ENCODE peak calls at places on chromosomes 12 and 14, in eight cellular contexts. G is effector memory CD4-positive, alpha-beta T cell; I is left ventricle myocardium inferior; S is ascending aorta; O is lower leg skin; X is uterus; T is GM12878; D is AG09309. F is an unnamed sample.

GRCh38 chr12:62912644-62913043 is 22.3 kb downstream of the PPM1H start:
- DNase-seq in G (no peak), I (no peak), S (no peak), O (no peak), X (no peak), T (no peak), D (no peak), F (no peak)

GRCh38 chr14:94805726-94806288 is 35.9 kb upstream of the GSC start:
- DNase-seq in G (no peak), I (no peak), S (no peak), O (no peak), X (no peak), T (no peak), D (no peak), F (no peak)

GRCh38 chr14:102234331-102235264 is 70.4 kb downstream of the MOK start:
- DNase-seq in G (no peak), I (no peak), S (no peak), O (no peak), X (no peak), T (no peak), D (no peak), F (no peak)

GRCh38 chr12:10030446-10030845 is at the start of gene CLEC9A:
- DNase-seq in G (no peak), I (no peak), S (no peak), O (no peak), X (no peak), T (no peak), D (no peak), F (no peak)

GRCh38 chr12:26648584-26648983 is 184.4 kb downstream of the ITPR2 start:
- DNase-seq in G (no peak), I (no peak), S (no peak), O (no peak), X (no peak), T (no peak), D (peak), F (no peak)

GRCh38 chr12:112309797-112310196 is 72.4 kb downstream of the HECTD4 start:
- DNase-seq in G (no peak), I (no peak), S (no peak), O (no peak), X (no peak), T (no peak), D (no peak), F (no peak)

GRCh38 chr14:100826371-100827139 is 637 bp downstream of the MEG3 start:
- DNase-seq in G (no peak), I (no peak), S (no peak), O (no peak), X (no peak), T (no peak), D (no peak), F (no peak)

GRCh38 chr14:62847168-62847567 is 198.1 kb downstream of the KCNH5 start:
- DNase-seq in G (no peak), I (no peak), S (no peak), O (no peak), X (no peak), T (no peak), D (no peak), F (no peak)

GRCh38 chr14:65226824-65227604 is 124.7 kb upstream of the MAX start:
- DNase-seq in G (no peak), I (no peak), S (no peak), O (no peak), X (no peak), T (no peak), D (no peak), F (no peak)

GRCh38 chr12:74889563-74890236 is 319.9 kb downstream of the KCNC2 start:
- DNase-seq in G (no peak), I (no peak), S (no peak), O (no peak), X (no peak), T (no peak), D (no peak), F (no peak)

GRCh38 chr12:69639400-69640016 is 28.8 kb upstream of the LRRC10 start:
- DNase-seq in G (peak), I (peak), S (no peak), O (no peak), X (peak), T (peak), D (no peak), F (peak)

GRCh38 chr12:124952801-124953200 is 36.1 kb downstream of the DHX37 start:
- DNase-seq in G (no peak), I (no peak), S (no peak), O (no peak), X (no peak), T (no peak), D (no peak), F (no peak)

GRCh38 chr12:59708059-59708458 is 112.2 kb downstream of the SLC16A7 start:
- DNase-seq in G (no peak), I (no peak), S (no peak), O (no peak), X (no peak), T (no peak), D (peak), F (no peak)

GRCh38 chr12:96425973-96426372 is 25.7 kb upstream of the CDK17 start:
- DNase-seq in G (no peak), I (no peak), S (no peak), O (no peak), X (no peak), T (no peak), D (peak), F (no peak)

GRCh38 chr12:77808534-77808933 is 22.2 kb upstream of the NAV3 start:
- DNase-seq in G (no peak), I (no peak), S (no peak), O (no peak), X (no peak), T (no peak), D (no peak), F (no peak)

GRCh38 chr14:77516111-77516510 is 17.5 kb upstream of the ISM2 start:
- DNase-seq in G (no peak), I (no peak), S (no peak), O (no peak), X (no peak), T (no peak), D (no peak), F (no peak)

GRCh38 chr14:21267431-21267845 is 1.8 kb downstream of the HNRNPC start:
- DNase-seq in G (no peak), I (no peak), S (no peak), O (no peak), X (no peak), T (no peak), D (no peak), F (no peak)

GRCh38 chr12:41619705-41620104 is 431.6 kb downstream of the PDZRN4 start:
- DNase-seq in G (no peak), I (no peak), S (no peak), O (no peak), X (no peak), T (no peak), D (no peak), F (no peak)

GRCh38 chr12:111031956-111032919 is 111.9 kb upstream of the MYL2 start:
- DNase-seq in G (no peak), I (no peak), S (no peak), O (no peak), X (no peak), T (no peak), D (no peak), F (no peak)

GRCh38 chr14:52895000-52895399 is 55.9 kb downstream of the FERMT2 start:
- DNase-seq in G (no peak), I (no peak), S (no peak), O (no peak), X (no peak), T (no peak), D (no peak), F (no peak)

GRCh38 chr14:101790232-101790631 is 28.7 kb downstream of the PPP2R5C start:
- DNase-seq in G (no peak), I (no peak), S (no peak), O (no peak), X (no peak), T (no peak), D (no peak), F (no peak)

GRCh38 chr14:30553311-30553989 is 5.5 kb upstream of the G2E3 start:
- DNase-seq in G (no peak), I (no peak), S (no peak), O (no peak), X (no peak), T (no peak), D (no peak), F (no peak)

GRCh38 chr12:64560395-64561301 is 49.6 kb upstream of the RASSF3 start:
- DNase-seq in G (no peak), I (no peak), S (no peak), O (no peak), X (peak), T (no peak), D (peak), F (peak)

GRCh38 chr12:50195832-50196231 is 28.7 kb upstream of the CERS5 start:
- DNase-seq in G (no peak), I (no peak), S (no peak), O (peak), X (peak), T (no peak), D (peak), F (no peak)

GRCh38 chr12:119669744-119670472 is 2.0 kb downstream of the PRKAB1 start:
- DNase-seq in G (no peak), I (no peak), S (no peak), O (no peak), X (no peak), T (no peak), D (no peak), F (no peak)

GRCh38 chr12:52952082-52952801 is 3.3 kb downstream of the KRT18 start:
- DNase-seq in G (no peak), I (no peak), S (no peak), O (no peak), X (no peak), T (no peak), D (no peak), F (no peak)

GRCh38 chr12:124157416-124157815 is 137.5 kb upstream of the RFLNA start:
- DNase-seq in G (no peak), I (no peak), S (no peak), O (no peak), X (no peak), T (no peak), D (no peak), F (no peak)

GRCh38 chr14:90851327-90852036 is 35.3 kb upstream of the TTC7B start:
- DNase-seq in G (no peak), I (no peak), S (no peak), O (no peak), X (no peak), T (no peak), D (no peak), F (no peak)

GRCh38 chr12:113874999-113875561 is 91.0 kb downstream of the RBM19 start:
- DNase-seq in G (no peak), I (no peak), S (no peak), O (no peak), X (no peak), T (no peak), D (peak), F (no peak)

GRCh38 chr12:30828686-30829085 is 73.9 kb upstream of the CAPRIN2 start:
- DNase-seq in G (no peak), I (no peak), S (no peak), O (no peak), X (no peak), T (no peak), D (no peak), F (no peak)

GRCh38 chr12:25997401-25997973 is 39.0 kb downstream of the RASSF8 start:
- DNase-seq in G (no peak), I (no peak), S (no peak), O (no peak), X (no peak), T (no peak), D (peak), F (no peak)

GRCh38 chr14:75147423-75148071 is 20.7 kb upstream of the NEK9 start:
- DNase-seq in G (no peak), I (peak), S (peak), O (peak), X (peak), T (no peak), D (peak), F (peak)

GRCh38 chr14:100649173-100649519 is 61.9 kb upstream of the BEGAIN start:
- DNase-seq in G (no peak), I (no peak), S (no peak), O (no peak), X (no peak), T (no peak), D (no peak), F (no peak)

GRCh38 chr12:6376965-6377666 is 1.8 kb upstream of the SCNN1A start:
- DNase-seq in G (no peak), I (no peak), S (no peak), O (no peak), X (peak), T (no peak), D (no peak), F (no peak)

GRCh38 chr12:121550974-121551631 is 29.7 kb downstream of the KDM2B start:
- DNase-seq in G (no peak), I (no peak), S (no peak), O (no peak), X (no peak), T (no peak), D (no peak), F (no peak)

GRCh38 chr12:97561321-97562230 is 99.0 kb downstream of the RMST start:
- DNase-seq in G (no peak), I (no peak), S (no peak), O (no peak), X (no peak), T (no peak), D (no peak), F (no peak)

GRCh38 chr12:80837342-80837978 is 100.3 kb downstream of the LIN7A start:
- DNase-seq in G (no peak), I (no peak), S (no peak), O (no peak), X (peak), T (no peak), D (peak), F (no peak)

GRCh38 chr12:459430-460258 is at the start of gene B4GALNT3:
- DNase-seq in G (peak), I (peak), S (peak), O (no peak), X (peak), T (no peak), D (no peak), F (peak)

GRCh38 chr14:23245282-23245681 is 7.5 kb downstream of the RNF212B start:
- DNase-seq in G (no peak), I (no peak), S (no peak), O (no peak), X (no peak), T (no peak), D (no peak), F (no peak)

DNA sequence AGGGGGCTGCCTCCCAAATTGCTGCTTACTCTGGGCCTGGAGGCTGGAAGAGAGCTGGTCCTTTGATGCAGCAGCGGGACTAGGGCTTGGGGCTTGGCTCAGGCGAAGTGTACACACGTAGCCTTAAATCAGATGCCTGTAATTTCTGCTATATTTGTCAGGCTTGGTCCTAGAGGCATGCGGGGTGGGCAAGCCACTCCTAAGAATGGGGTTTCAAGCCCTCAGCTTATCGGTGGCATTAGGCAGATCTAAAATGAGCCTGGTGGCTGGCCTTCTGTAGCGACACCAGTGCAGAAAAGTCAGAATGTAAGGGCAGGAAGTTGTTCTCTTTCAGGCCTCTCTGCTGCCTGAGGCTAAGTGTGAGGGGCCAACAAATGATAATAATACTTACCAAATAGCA is 927 bp upstream of the SLC8A3 start:
- DNase-seq in G (no peak), I (no peak), S (no peak), O (no peak), X (no peak), T (no peak), D (no peak), F (no peak)
- H3K4me3 ChIP-seq in G (no peak), I (peak), S (no peak), O (no peak), X (no peak), T (no peak), D (no peak), F (no peak)

GRCh38 chr14:92926931-92927330 is 4.0 kb downstream of the CHGA start:
- DNase-seq in G (no peak), I (no peak), S (no peak), O (no peak), X (no peak), T (no peak), D (no peak), F (no peak)

GRCh38 chr14:92927396-92928257 is 4.7 kb downstream of the CHGA start:
- DNase-seq in G (no peak), I (no peak), S (no peak), O (no peak), X (no peak), T (no peak), D (no peak), F (no peak)

GRCh38 chr14:92929689-92930608 is 7.0 kb downstream of the CHGA start:
- DNase-seq in G (no peak), I (no peak), S (no peak), O (no peak), X (no peak), T (no peak), D (no peak), F (no peak)

GRCh38 chr14:92928961-92929688 is 6.2 kb downstream of the CHGA start:
- DNase-seq in G (no peak), I (no peak), S (no peak), O (no peak), X (no peak), T (no peak), D (no peak), F (no peak)

GRCh38 chr14:92928258-92928629 is 5.3 kb downstream of the CHGA start:
- DNase-seq in G (no peak), I (no peak), S (no peak), O (no peak), X (no peak), T (no peak), D (no peak), F (no peak)
- H3K4me3 ChIP-seq in G (no peak), I (no peak), S (no peak), O (no peak), X (no peak), T (no peak), D (no peak), F (no peak)

GRCh38 chr12:105332925-105333324 is 2.4 kb downstream of the C12orf75 start:
- DNase-seq in G (no peak), I (no peak), S (no peak), O (no peak), X (no peak), T (no peak), D (no peak), F (no peak)
- H3K4me3 ChIP-seq in G (no peak), I (no peak), S (no peak), O (no peak), X (no peak), T (peak), D (peak), F (no peak)

GRCh38 chr12:33593753-33594152 is 154.1 kb upstream of the SYT10 start:
- DNase-seq in G (no peak), I (no peak), S (no peak), O (no peak), X (no peak), T (no peak), D (no peak), F (no peak)

GRCh38 chr12:33588725-33589405 is 149.2 kb upstream of the SYT10 start:
- DNase-seq in G (no peak), I (no peak), S (no peak), O (no peak), X (no peak), T (no peak), D (no peak), F (no peak)

GRCh38 chr12:33586576-33586975 is 147.0 kb upstream of the SYT10 start:
- DNase-seq in G (no peak), I (no peak), S (no peak), O (no peak), X (no peak), T (no peak), D (no peak), F (no peak)

GRCh38 chr12:33589609-33590114 is 150.0 kb upstream of the SYT10 start:
- DNase-seq in G (no peak), I (no peak), S (no peak), O (no peak), X (no peak), T (no peak), D (no peak), F (no peak)

DNA sequence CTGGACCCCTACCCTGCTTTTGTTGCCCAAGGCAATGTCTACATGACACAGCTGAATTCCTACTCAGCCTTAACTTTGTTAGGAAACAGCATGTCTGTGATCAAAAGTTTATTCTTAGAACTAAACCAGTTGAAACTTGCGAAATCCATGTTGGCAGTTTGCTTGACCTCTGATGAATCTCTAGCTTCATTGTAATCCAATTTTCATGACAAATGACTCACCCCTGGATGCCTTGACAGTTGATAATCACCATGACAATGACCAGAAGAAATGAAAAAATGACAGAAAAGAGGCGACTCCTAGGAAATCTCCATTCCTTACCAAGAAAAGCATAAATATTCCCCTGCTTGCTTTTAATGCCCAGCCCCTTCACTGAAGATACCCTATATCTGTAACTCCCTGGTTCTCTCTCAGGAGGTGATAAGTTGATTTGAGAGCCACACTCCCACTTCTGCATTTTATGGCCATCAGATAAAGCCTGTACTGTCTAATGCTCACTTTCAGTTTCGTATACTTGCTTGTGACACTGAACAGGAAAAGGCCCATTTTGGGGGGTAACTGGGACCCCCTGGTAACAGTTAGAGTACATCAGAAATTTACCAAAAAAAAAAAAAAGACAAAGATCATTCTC is 148.6 kb upstream of the SYT10 start:
- DNase-seq in G (no peak), I (no peak), S (no peak), O (no peak), X (no peak), T (no peak), D (no peak), F (no peak)
- H3K4me3 ChIP-seq in G (no peak), I (no peak), S (no peak), O (no peak), X (no peak), T (no peak), D (no peak), F (no peak)

GRCh38 chr14:76376409-76376877 is 506 bp downstream of the ESRRB start:
- DNase-seq in G (no peak), I (no peak), S (no peak), O (no peak), X (no peak), T (no peak), D (no peak), F (no peak)

GRCh38 chr14:76375484-76375883 is 453 bp upstream of the ESRRB start:
- DNase-seq in G (no peak), I (no peak), S (no peak), O (no peak), X (no peak), T (no peak), D (no peak), F (no peak)

GRCh38 chr14:76377675-76378074 is 1.7 kb downstream of the ESRRB start:
- DNase-seq in G (no peak), I (no peak), S (no peak), O (no peak), X (no peak), T (no peak), D (no peak), F (no peak)

GRCh38 chr14:76376878-76377523 is 1.1 kb downstream of the ESRRB start:
- DNase-seq in G (no peak), I (no peak), S (no peak), O (no peak), X (no peak), T (no peak), D (no peak), F (no peak)

DNA sequence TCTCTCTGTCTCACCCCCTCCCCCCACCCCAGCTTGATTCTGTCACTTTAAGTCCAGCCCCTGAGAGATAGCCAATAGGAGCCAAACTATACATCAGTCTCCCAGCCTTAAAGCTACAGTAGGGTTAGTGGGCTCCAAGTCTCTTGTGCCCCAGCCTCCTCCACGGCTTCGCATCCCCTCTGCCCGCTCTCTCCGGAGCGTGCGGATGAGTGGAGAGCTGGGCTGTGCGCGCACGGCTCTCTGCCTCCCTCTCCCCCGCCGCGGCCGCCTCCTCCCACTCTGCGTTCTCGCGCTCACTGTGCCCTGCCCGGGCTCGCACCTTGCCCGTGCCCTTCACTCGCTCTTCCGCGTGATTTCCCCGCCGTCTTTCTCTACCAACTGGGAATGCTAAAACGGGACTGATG is at the start of gene ESRRB:
- DNase-seq in G (no peak), I (no peak), S (no peak), O (no peak), X (no peak), T (no peak), D (no peak), F (no peak)
- H3K4me3 ChIP-seq in G (no peak), I (peak), S (peak), O (no peak), X (no peak), T (no peak), D (peak), F (peak)

F was measured in heart right ventricle.